ENCODE peak calls at places on chromosomes 12 and 14, in seven cellular contexts. C is A172, V is epithelial cell of proximal tubule, G is Calu3, N is islet precursor cell, I is nephron progenitor cell, W is activated T-helper 1 cell treated with Interleukin-2 at 50 U/mL for 16 hours. M is an unnamed sample.

GRCh38 chr12:26715232-26715631 is 117.8 kb downstream of the ITPR2 start:
- DNase-seq in C (no peak), V (no peak), G (no peak), N (no peak), I (no peak), W (no peak), M (no peak)

GRCh38 chr14:36663404-36664321 is 2.0 kb downstream of the PAX9 start:
- DNase-seq in C (no peak), V (no peak), G (no peak), N (peak), I (peak), W (no peak), M (no peak)

GRCh38 chr12:106901276-106901675 is 54.4 kb upstream of the TMEM263 start:
- DNase-seq in C (no peak), V (no peak), G (no peak), N (no peak), I (no peak), W (no peak), M (no peak)

GRCh38 chr14:67738740-67739504 is 37.2 kb downstream of the RDH12 start:
- DNase-seq in C (peak), V (peak), G (peak), N (no peak), I (no peak), W (no peak), M (no peak)

GRCh38 chr12:118360785-118361404 is 11.8 kb downstream of the TAOK3 start:
- DNase-seq in C (peak), V (no peak), G (no peak), N (no peak), I (no peak), W (no peak), M (no peak)

GRCh38 chr14:99654235-99655000 is 9.5 kb downstream of the HHIPL1 start:
- DNase-seq in C (peak), V (peak), G (peak), N (no peak), I (no peak), W (no peak), M (no peak)

GRCh38 chr14:94355191-94355794 is 32.2 kb upstream of the SERPINA6 start:
- DNase-seq in C (no peak), V (peak), G (peak), N (peak), I (peak), W (no peak), M (no peak)

GRCh38 chr12:26489908-26490307 is 294.5 kb downstream of the SSPN start:
- DNase-seq in C (no peak), V (no peak), G (no peak), N (no peak), I (no peak), W (no peak), M (no peak)

GRCh38 chr14:106879241-106879640 is 1352.9 kb downstream of the TMEM121 start:
- DNase-seq in C (peak), V (no peak), G (peak), N (no peak), I (no peak), W (no peak), M (no peak)

GRCh38 chr12:108793756-108794441 is 62.6 kb upstream of the CORO1C start:
- DNase-seq in C (no peak), V (no peak), G (no peak), N (no peak), I (no peak), W (no peak), M (no peak)

GRCh38 chr12:11482955-11483354 is 87.6 kb upstream of the PRB2 start:
- DNase-seq in C (no peak), V (peak), G (no peak), N (no peak), I (no peak), W (no peak), M (no peak)

GRCh38 chr14:67943947-67944346 is 124.4 kb downstream of the RAD51B start:
- DNase-seq in C (peak), V (peak), G (peak), N (peak), I (peak), W (no peak), M (no peak)

GRCh38 chr14:30283822-30284446 is 275.0 kb upstream of the G2E3 start:
- DNase-seq in C (peak), V (no peak), G (peak), N (peak), I (peak), W (no peak), M (no peak)

GRCh38 chr12:128365032-128365431 is 98.1 kb downstream of the TMEM132C start:
- DNase-seq in C (no peak), V (no peak), G (no peak), N (no peak), I (no peak), W (no peak), M (no peak)

GRCh38 chr12:53949631-53950440 is 4.9 kb upstream of the HOXC12 start:
- DNase-seq in C (no peak), V (no peak), G (no peak), N (peak), I (peak), W (no peak), M (no peak)

GRCh38 chr12:71896171-71896570 is 42.5 kb upstream of the TPH2 start:
- DNase-seq in C (no peak), V (no peak), G (no peak), N (no peak), I (no peak), W (no peak), M (no peak)

GRCh38 chr12:109844983-109845841 is 12.0 kb upstream of the TRPV4 start:
- DNase-seq in C (peak), V (no peak), G (peak), N (peak), I (peak), W (peak), M (peak)

GRCh38 chr12:28027947-28028724 is 55.6 kb upstream of the PTHLH start:
- DNase-seq in C (peak), V (no peak), G (no peak), N (no peak), I (no peak), W (no peak), M (no peak)

GRCh38 chr14:33647385-33647786 is 303.5 kb downstream of the EGLN3 start:
- DNase-seq in C (peak), V (peak), G (no peak), N (no peak), I (no peak), W (no peak), M (no peak)

GRCh38 chr14:67166450-67166853 is 22.8 kb upstream of the GARIN2 start:
- DNase-seq in C (peak), V (no peak), G (peak), N (no peak), I (peak), W (no peak), M (no peak)

GRCh38 chr14:94395900-94396574 is 7.6 kb upstream of the SERPINA1 start:
- DNase-seq in C (no peak), V (no peak), G (peak), N (no peak), I (no peak), W (no peak), M (no peak)

GRCh38 chr14:63659726-63660125 is 18.1 kb upstream of the WDR89 start:
- DNase-seq in C (no peak), V (no peak), G (peak), N (no peak), I (no peak), W (no peak), M (no peak)

GRCh38 chr12:101969-102878 is 35.7 kb downstream of the IQSEC3 start:
- DNase-seq in C (no peak), V (no peak), G (no peak), N (no peak), I (peak), W (no peak), M (no peak)

GRCh38 chr12:104137175-104137901 is 672 bp downstream of the NFYB start:
- DNase-seq in C (peak), V (no peak), G (peak), N (peak), I (peak), W (peak), M (peak)

GRCh38 chr14:75132374-75133086 is 5.7 kb upstream of the NEK9 start:
- DNase-seq in C (peak), V (no peak), G (peak), N (peak), I (peak), W (no peak), M (no peak)

GRCh38 chr14:71322660-71323250 is 415.5 kb downstream of the PCNX1 start:
- DNase-seq in C (peak), V (no peak), G (no peak), N (no peak), I (no peak), W (no peak), M (no peak)

GRCh38 chr12:101799774-101800173 is 31.0 kb downstream of the GNPTAB start:
- DNase-seq in C (no peak), V (no peak), G (no peak), N (no peak), I (no peak), W (no peak), M (no peak)

GRCh38 chr12:22656835-22657234 is 31.9 kb downstream of the ETNK1 start:
- DNase-seq in C (no peak), V (no peak), G (no peak), N (no peak), I (no peak), W (no peak), M (no peak)

GRCh38 chr14:72942934-72943333 is 16.7 kb downstream of the DCAF4 start:
- DNase-seq in C (no peak), V (no peak), G (no peak), N (no peak), I (no peak), W (no peak), M (no peak)

GRCh38 chr12:43789941-43790340 is 16.2 kb downstream of the TWF1 start:
- DNase-seq in C (no peak), V (peak), G (no peak), N (no peak), I (no peak), W (no peak), M (no peak)

M was measured in activated CD4-positive, CD25-positive, alpha-beta regulatory T cell.